ENCODE peak calls at places on chromosomes 16 and 17, in six cellular contexts. C, D, M, X, I and S are unnamed samples.

GRCh38 chr17:76027159-76027839 is at the start of gene EVPL:
- DNase-seq in C (peak; percentile 93), D (no peak), M (no peak), X (no peak), I (no peak), S (no peak)

GRCh38 chr17:38761612-38762011 is 9.1 kb downstream of the PSMB3 start:
- DNase-seq in C (peak; percentile 64), D (no peak), M (no peak), X (no peak), I (no peak), S (peak; percentile 80)

GRCh38 chr16:14399397-14400284 is 230.4 kb downstream of the PARN start:
- DNase-seq in C (peak; percentile 81), D (no peak), M (no peak), X (peak; percentile 79), I (peak; percentile 29), S (no peak)

GRCh38 chr17:5378566-5379207 is 40.8 kb downstream of the NUP88 start:
- DNase-seq in C (no peak), D (no peak), M (no peak), X (no peak), I (no peak), S (no peak)

GRCh38 chr16:88651276-88651988 is 579 bp upstream of the CYBA start:
- DNase-seq in C (peak; percentile 94), D (no peak), M (no peak), X (peak; percentile 57), I (peak; percentile 73), S (peak; percentile 95)

GRCh38 chr16:81558444-81559175 is 114.0 kb downstream of the CMIP start:
- DNase-seq in C (peak; percentile 43), D (no peak), M (no peak), X (no peak), I (no peak), S (no peak)

GRCh38 chr17:73455050-73455687 is 143.4 kb upstream of the CDC42EP4 start:
- DNase-seq in C (no peak), D (peak; percentile 45), M (no peak), X (no peak), I (no peak), S (no peak)

GRCh38 chr16:46690281-46691178 is 1.1 kb downstream of the ORC6 start:
- DNase-seq in C (peak; percentile 44), D (no peak), M (no peak), X (no peak), I (no peak), S (peak; percentile 80)

GRCh38 chr17:2282297-2282873 is 21.2 kb downstream of the SMG6 start:
- DNase-seq in C (peak; percentile 63), D (no peak), M (peak; percentile 3), X (no peak), I (no peak), S (peak; percentile 90)

GRCh38 chr16:70754874-70755600 is 45.9 kb downstream of the VAC14 start:
- DNase-seq in C (no peak), D (peak; percentile 34), M (no peak), X (no peak), I (no peak), S (no peak)

GRCh38 chr17:79909121-79909520 is 69.9 kb upstream of the CBX4 start:
- DNase-seq in C (no peak), D (no peak), M (no peak), X (no peak), I (no peak), S (no peak)

GRCh38 chr16:77553130-77553529 is 118.3 kb upstream of the ADAMTS18 start:
- DNase-seq in C (no peak), D (no peak), M (no peak), X (no peak), I (no peak), S (no peak)

GRCh38 chr17:11981862-11982261 is 15.4 kb downstream of the ZNF18 start:
- DNase-seq in C (no peak), D (no peak), M (no peak), X (no peak), I (no peak), S (no peak)

GRCh38 chr16:24526701-24527470 is 12.5 kb upstream of the RBBP6 start:
- DNase-seq in C (no peak), D (no peak), M (no peak), X (no peak), I (no peak), S (no peak)

GRCh38 chr17:35286120-35286781 is 43.4 kb downstream of the SLFN5 start:
- DNase-seq in C (no peak), D (no peak), M (no peak), X (no peak), I (no peak), S (peak; percentile 65)

GRCh38 chr17:2435852-2436251 is 35.0 kb upstream of the MNT start:
- DNase-seq in C (no peak), D (no peak), M (peak; percentile 93), X (no peak), I (no peak), S (no peak)

GRCh38 chr16:14003119-14003570 is 68.0 kb upstream of the MRTFB start:
- DNase-seq in C (peak; percentile 54), D (peak; percentile 27), M (peak; percentile 38), X (peak; percentile 65), I (peak; percentile 80), S (no peak)

GRCh38 chr17:62740066-62740465 is 68.0 kb downstream of the MARCHF10 start:
- DNase-seq in C (no peak), D (no peak), M (no peak), X (no peak), I (peak; percentile 17), S (no peak)

GRCh38 chr17:65694601-65695000 is 133.2 kb upstream of the AXIN2 start:
- DNase-seq in C (no peak), D (no peak), M (no peak), X (no peak), I (no peak), S (no peak)

GRCh38 chr16:81830845-81831600 is 51.9 kb downstream of the PLCG2 start:
- DNase-seq in C (no peak), D (no peak), M (no peak), X (no peak), I (no peak), S (peak; percentile 91)

GRCh38 chr16:14322186-14322585 is 251.1 kb downstream of the MRTFB start:
- DNase-seq in C (no peak), D (no peak), M (no peak), X (no peak), I (no peak), S (no peak)

GRCh38 chr16:88905563-88905962 is 39.1 kb upstream of the PABPN1L start:
- DNase-seq in C (no peak), D (no peak), M (no peak), X (no peak), I (no peak), S (peak; percentile 77)

GRCh38 chr16:67244387-67245188 is 2.7 kb downstream of the FHOD1 start:
- DNase-seq in C (peak; percentile 91), D (no peak), M (no peak), X (peak; percentile 85), I (peak; percentile 86), S (peak; percentile 96)